ENCODE peak calls at places on chromosomes 5 and 9, in nine cellular contexts. N, G, L, O, H, W, D, C and S are unnamed samples.

GRCh38 chr5:4762316-4762715 is 377.8 kb upstream of the ADAMTS16 start:
- DNase-seq in N (no peak), G (no peak), L (no peak), O (no peak), H (no peak), W (no peak), D (no peak), C (no peak), S (no peak)

GRCh38 chr9:128702949-128703615 is 779 bp downstream of the PKN3 start:
- DNase-seq in N (no peak), G (no peak), L (peak; percentile 40), O (peak; percentile 35), H (peak; percentile 79), W (no peak), D (peak; percentile 87), C (no peak), S (peak; percentile 74)

GRCh38 chr5:10762178-10762775 is 1.2 kb upstream of the DAP start:
- DNase-seq in N (no peak), G (no peak), L (peak; percentile 9), O (no peak), H (peak; percentile 76), W (peak; percentile 44), D (no peak), C (no peak), S (no peak)

GRCh38 chr9:99299214-99300102 is 77.4 kb downstream of the SEC61B start:
- DNase-seq in N (no peak), G (peak; percentile 0), L (peak; percentile 88), O (no peak), H (no peak), W (peak; percentile 50), D (no peak), C (no peak), S (no peak)

GRCh38 chr5:169085656-169086055 is 215.3 kb downstream of the SLIT3 start:
- DNase-seq in N (no peak), G (no peak), L (no peak), O (no peak), H (no peak), W (no peak), D (peak; percentile 75), C (no peak), S (no peak)

GRCh38 chr9:114072181-114073140 is 5.6 kb downstream of the AMBP start:
- DNase-seq in N (no peak), G (no peak), L (peak; percentile 14), O (no peak), H (peak; percentile 67), W (no peak), D (no peak), C (no peak), S (no peak)

GRCh38 chr5:10453564-10453963 is 11.9 kb downstream of the ROPN1L start:
- DNase-seq in N (no peak), G (peak; percentile 68), L (peak; percentile 34), O (no peak), H (no peak), W (peak; percentile 98), D (no peak), C (no peak), S (no peak)

GRCh38 chr5:24788829-24789509 is 144.2 kb upstream of the CDH10 start:
- DNase-seq in N (no peak), G (no peak), L (no peak), O (no peak), H (no peak), W (peak; percentile 92), D (no peak), C (no peak), S (no peak)

GRCh38 chr5:109225695-109226094 is 184.1 kb downstream of the PJA2 start:
- DNase-seq in N (no peak), G (no peak), L (peak; percentile 4), O (no peak), H (peak; percentile 41), W (no peak), D (no peak), C (no peak), S (no peak)

GRCh38 chr5:162497455-162497854 is 429.9 kb downstream of the GABRG2 start:
- DNase-seq in N (no peak), G (no peak), L (no peak), O (no peak), H (no peak), W (no peak), D (no peak), C (no peak), S (no peak)

GRCh38 chr9:97856857-97857602 is 4.0 kb downstream of the FOXE1 start:
- DNase-seq in N (no peak), G (no peak), L (no peak), O (no peak), H (no peak), W (no peak), D (no peak), C (no peak), S (no peak)

GRCh38 chr5:95927927-95928723 is 33.5 kb downstream of the ELL2 start:
- DNase-seq in N (no peak), G (no peak), L (no peak), O (no peak), H (no peak), W (no peak), D (no peak), C (no peak), S (peak; percentile 27)

GRCh38 chr5:145776886-145777285 is 58.3 kb downstream of the PRELID2 start:
- DNase-seq in N (no peak), G (no peak), L (peak; percentile 67), O (no peak), H (no peak), W (peak; percentile 17), D (no peak), C (no peak), S (no peak)

GRCh38 chr9:131469951-131470350 is 32.8 kb upstream of the POMT1 start:
- DNase-seq in N (no peak), G (no peak), L (no peak), O (no peak), H (no peak), W (no peak), D (peak; percentile 78), C (no peak), S (no peak)

GRCh38 chr9:36023260-36024048 is 13.3 kb upstream of the RECK start:
- DNase-seq in N (peak; percentile 84), G (peak; percentile 12), L (peak; percentile 86), O (peak; percentile 75), H (peak; percentile 61), W (peak; percentile 75), D (peak; percentile 88), C (peak; percentile 56), S (peak; percentile 68)

GRCh38 chr9:92947268-92948031 is at the start of gene FGD3:
- DNase-seq in N (peak; percentile 57), G (peak; percentile 28), L (peak; percentile 40), O (peak; percentile 70), H (no peak), W (peak; percentile 11), D (no peak), C (peak; percentile 56), S (peak; percentile 53)

GRCh38 chr9:121889990-121890563 is 203.0 kb downstream of the TTLL11 start:
- DNase-seq in N (no peak), G (no peak), L (peak; percentile 68), O (no peak), H (no peak), W (peak; percentile 20), D (peak; percentile 71), C (no peak), S (no peak)

GRCh38 chr9:14769235-14769580 is 46.7 kb upstream of the CER1 start:
- DNase-seq in N (no peak), G (peak; percentile 79), L (peak; percentile 56), O (no peak), H (no peak), W (peak; percentile 63), D (no peak), C (no peak), S (no peak)

GRCh38 chr5:12730354-12730753 is 826.1 kb upstream of the CTNND2 start:
- DNase-seq in N (no peak), G (no peak), L (no peak), O (no peak), H (no peak), W (no peak), D (no peak), C (no peak), S (no peak)

GRCh38 chr9:121871431-121872025 is 220.1 kb downstream of the DAB2IP start:
- DNase-seq in N (no peak), G (no peak), L (peak; percentile 48), O (no peak), H (no peak), W (peak; percentile 40), D (peak; percentile 72), C (no peak), S (no peak)

GRCh38 chr9:134682026-134682425 is 40.4 kb downstream of the COL5A1 start:
- DNase-seq in N (no peak), G (no peak), L (no peak), O (no peak), H (no peak), W (no peak), D (no peak), C (no peak), S (no peak)

GRCh38 chr5:60334281-60334713 is 365.7 kb downstream of the DEPDC1B start:
- DNase-seq in N (no peak), G (no peak), L (peak; percentile 86), O (no peak), H (no peak), W (peak; percentile 59), D (no peak), C (no peak), S (no peak)

GRCh38 chr9:116152941-116153764 is 438 bp upstream of the PAPPA start:
- DNase-seq in N (no peak), G (no peak), L (peak; percentile 89), O (no peak), H (no peak), W (peak; percentile 35), D (no peak), C (no peak), S (no peak)

GRCh38 chr5:106321242-106321641 is 1349.5 kb downstream of the EFNA5 start:
- DNase-seq in N (no peak), G (no peak), L (no peak), O (no peak), H (no peak), W (no peak), D (no peak), C (no peak), S (no peak)

GRCh38 chr9:34691556-34691955 is 480 bp upstream of the CCL19 start:
- DNase-seq in N (no peak), G (no peak), L (no peak), O (no peak), H (no peak), W (no peak), D (no peak), C (no peak), S (no peak)

GRCh38 chr9:70435948-70436347 is 21.5 kb upstream of the KLF9 start:
- DNase-seq in N (no peak), G (no peak), L (peak; percentile 91), O (no peak), H (no peak), W (peak; percentile 54), D (no peak), C (no peak), S (no peak)

GRCh38 chr9:72977670-72978069 is 24.8 kb upstream of the ALDH1A1 start:
- DNase-seq in N (no peak), G (no peak), L (peak; percentile 51), O (no peak), H (no peak), W (no peak), D (no peak), C (no peak), S (no peak)

GRCh38 chr9:135889564-135890189 is 17.7 kb downstream of the CAMSAP1 start:
- DNase-seq in N (no peak), G (no peak), L (no peak), O (no peak), H (no peak), W (no peak), D (peak; percentile 70), C (no peak), S (no peak)

GRCh38 chr9:92378825-92379535 is 25.4 kb downstream of the OGN start:
- DNase-seq in N (no peak), G (no peak), L (peak; percentile 79), O (no peak), H (no peak), W (no peak), D (no peak), C (no peak), S (peak; percentile 33)

GRCh38 chr9:137074657-137075274 is 2.6 kb upstream of the UAP1L1 start:
- DNase-seq in N (no peak), G (no peak), L (no peak), O (no peak), H (peak; percentile 20), W (no peak), D (no peak), C (no peak), S (no peak)

GRCh38 chr5:112554089-112554977 is 135.3 kb upstream of the EPB41L4A start:
- DNase-seq in N (no peak), G (no peak), L (peak; percentile 68), O (no peak), H (peak; percentile 31), W (no peak), D (no peak), C (no peak), S (no peak)